ENCODE peak calls at places on chromosomes 3 and 15, in ten cellular contexts. One of them, this sample, is unnamed.

GRCh38 chr15:74869726-74870407 is 3.3 kb downstream of the SCAMP2 start:
- DNase-seq in MM.1S: peak; percentile 30
- DNase-seq in lung: peak; percentile 69
- DNase-seq in colonic mucosa: peak; percentile 83
- DNase-seq in body of pancreas: peak; percentile 33
- DNase-seq in pancreas: no peak
- DNase-seq in neuronal stem cell: no peak
- DNase-seq in cardiac muscle cell: no peak
- DNase-seq in naive thymus-derived CD4-positive, alpha-beta T cell: no peak
- DNase-seq in CD4-positive, CD25-positive, alpha-beta regulatory T cell: peak; percentile 72
- DNase-seq in this sample: no peak

GRCh38 chr3:11660242-11660641 is 16.5 kb upstream of the VGLL4 start:
- DNase-seq in lung: no peak
- DNase-seq in naive thymus-derived CD4-positive, alpha-beta T cell: no peak
- DNase-seq in body of pancreas: peak; percentile 85
- DNase-seq in colonic mucosa: peak; percentile 50
- DNase-seq in cardiac muscle cell: no peak
- DNase-seq in MM.1S: no peak
- DNase-seq in pancreas: peak; percentile 60
- DNase-seq in neuronal stem cell: no peak
- DNase-seq in CD4-positive, CD25-positive, alpha-beta regulatory T cell: no peak
- DNase-seq in this sample: no peak

GRCh38 chr3:161964856-161965255 is 468.2 kb downstream of the OTOL1 start:
- DNase-seq in body of pancreas: no peak
- DNase-seq in neuronal stem cell: no peak
- DNase-seq in pancreas: no peak
- DNase-seq in MM.1S: no peak
- DNase-seq in CD4-positive, CD25-positive, alpha-beta regulatory T cell: no peak
- DNase-seq in lung: no peak
- DNase-seq in naive thymus-derived CD4-positive, alpha-beta T cell: no peak
- DNase-seq in colonic mucosa: no peak
- DNase-seq in cardiac muscle cell: no peak
- DNase-seq in this sample: no peak

GRCh38 chr3:126353694-126354321 is 3.4 kb downstream of the KLF15 start:
- DNase-seq in MM.1S: peak; percentile 5
- DNase-seq in CD4-positive, CD25-positive, alpha-beta regulatory T cell: no peak
- DNase-seq in pancreas: peak; percentile 54
- DNase-seq in lung: no peak
- DNase-seq in body of pancreas: no peak
- DNase-seq in neuronal stem cell: no peak
- DNase-seq in naive thymus-derived CD4-positive, alpha-beta T cell: no peak
- DNase-seq in cardiac muscle cell: no peak
- DNase-seq in colonic mucosa: no peak
- DNase-seq in this sample: no peak

GRCh38 chr3:117735481-117736101 is 1026.0 kb downstream of the TUSC7 start:
- DNase-seq in neuronal stem cell: no peak
- DNase-seq in CD4-positive, CD25-positive, alpha-beta regulatory T cell: no peak
- DNase-seq in naive thymus-derived CD4-positive, alpha-beta T cell: no peak
- DNase-seq in pancreas: no peak
- DNase-seq in lung: no peak
- DNase-seq in colonic mucosa: no peak
- DNase-seq in body of pancreas: no peak
- DNase-seq in MM.1S: no peak
- DNase-seq in cardiac muscle cell: no peak
- DNase-seq in this sample: peak; percentile 59

GRCh38 chr3:133386876-133387275 is 13.0 kb upstream of the BFSP2 start:
- DNase-seq in colonic mucosa: no peak
- DNase-seq in MM.1S: no peak
- DNase-seq in cardiac muscle cell: no peak
- DNase-seq in CD4-positive, CD25-positive, alpha-beta regulatory T cell: no peak
- DNase-seq in naive thymus-derived CD4-positive, alpha-beta T cell: no peak
- DNase-seq in body of pancreas: no peak
- DNase-seq in neuronal stem cell: no peak
- DNase-seq in pancreas: no peak
- DNase-seq in lung: no peak
- DNase-seq in this sample: no peak

GRCh38 chr3:70972855-70973254 is 610.7 kb downstream of the FOXP1 start:
- DNase-seq in lung: no peak
- DNase-seq in cardiac muscle cell: no peak
- DNase-seq in body of pancreas: no peak
- DNase-seq in CD4-positive, CD25-positive, alpha-beta regulatory T cell: no peak
- DNase-seq in naive thymus-derived CD4-positive, alpha-beta T cell: no peak
- DNase-seq in neuronal stem cell: no peak
- DNase-seq in colonic mucosa: no peak
- DNase-seq in MM.1S: no peak
- DNase-seq in pancreas: no peak
- DNase-seq in this sample: no peak

GRCh38 chr3:49671291-49672288 is 2.6 kb upstream of the APEH start:
- DNase-seq in naive thymus-derived CD4-positive, alpha-beta T cell: peak; percentile 44
- DNase-seq in colonic mucosa: peak; percentile 72
- DNase-seq in neuronal stem cell: peak; percentile 64
- DNase-seq in CD4-positive, CD25-positive, alpha-beta regulatory T cell: peak; percentile 76
- DNase-seq in MM.1S: peak; percentile 71
- DNase-seq in pancreas: peak; percentile 83
- DNase-seq in lung: peak; percentile 74
- DNase-seq in body of pancreas: peak; percentile 87
- DNase-seq in cardiac muscle cell: peak; percentile 78
- DNase-seq in this sample: peak; percentile 73

GRCh38 chr3:193929373-193929772 is 206.6 kb upstream of the HES1 start:
- DNase-seq in naive thymus-derived CD4-positive, alpha-beta T cell: no peak
- DNase-seq in colonic mucosa: no peak
- DNase-seq in MM.1S: no peak
- DNase-seq in neuronal stem cell: no peak
- DNase-seq in cardiac muscle cell: no peak
- DNase-seq in lung: no peak
- DNase-seq in body of pancreas: no peak
- DNase-seq in pancreas: no peak
- DNase-seq in CD4-positive, CD25-positive, alpha-beta regulatory T cell: no peak
- DNase-seq in this sample: no peak

GRCh38 chr3:78003090-78003489 is 963.2 kb downstream of the ROBO2 start:
- DNase-seq in body of pancreas: no peak
- DNase-seq in pancreas: peak; percentile 4
- DNase-seq in colonic mucosa: no peak
- DNase-seq in CD4-positive, CD25-positive, alpha-beta regulatory T cell: no peak
- DNase-seq in neuronal stem cell: no peak
- DNase-seq in lung: no peak
- DNase-seq in MM.1S: no peak
- DNase-seq in cardiac muscle cell: no peak
- DNase-seq in naive thymus-derived CD4-positive, alpha-beta T cell: no peak
- DNase-seq in this sample: no peak

GRCh38 chr3:187935623-187936156 is 190.4 kb upstream of the BCL6 start:
- DNase-seq in pancreas: no peak
- DNase-seq in cardiac muscle cell: no peak
- DNase-seq in lung: no peak
- DNase-seq in naive thymus-derived CD4-positive, alpha-beta T cell: no peak
- DNase-seq in colonic mucosa: no peak
- DNase-seq in CD4-positive, CD25-positive, alpha-beta regulatory T cell: peak; percentile 66
- DNase-seq in MM.1S: peak; percentile 80
- DNase-seq in body of pancreas: no peak
- DNase-seq in neuronal stem cell: no peak
- DNase-seq in this sample: no peak

GRCh38 chr15:89671687-89672086 is 7.5 kb downstream of the PLIN1 start:
- DNase-seq in colonic mucosa: no peak
- DNase-seq in CD4-positive, CD25-positive, alpha-beta regulatory T cell: no peak
- DNase-seq in neuronal stem cell: no peak
- DNase-seq in pancreas: no peak
- DNase-seq in naive thymus-derived CD4-positive, alpha-beta T cell: no peak
- DNase-seq in cardiac muscle cell: no peak
- DNase-seq in lung: no peak
- DNase-seq in MM.1S: no peak
- DNase-seq in body of pancreas: no peak
- DNase-seq in this sample: no peak

GRCh38 chr3:76436895-76437294 is 603.0 kb upstream of the ROBO2 start:
- DNase-seq in MM.1S: no peak
- DNase-seq in naive thymus-derived CD4-positive, alpha-beta T cell: no peak
- DNase-seq in cardiac muscle cell: no peak
- DNase-seq in CD4-positive, CD25-positive, alpha-beta regulatory T cell: no peak
- DNase-seq in body of pancreas: no peak
- DNase-seq in pancreas: no peak
- DNase-seq in lung: no peak
- DNase-seq in colonic mucosa: no peak
- DNase-seq in neuronal stem cell: no peak
- DNase-seq in this sample: no peak

GRCh38 chr15:38253448-38253847 is 812 bp downstream of the SPRED1 start:
- DNase-seq in CD4-positive, CD25-positive, alpha-beta regulatory T cell: peak; percentile 4
- DNase-seq in neuronal stem cell: peak; percentile 29
- DNase-seq in cardiac muscle cell: no peak
- DNase-seq in lung: no peak
- DNase-seq in pancreas: no peak
- DNase-seq in body of pancreas: peak; percentile 14
- DNase-seq in colonic mucosa: peak; percentile 32
- DNase-seq in naive thymus-derived CD4-positive, alpha-beta T cell: no peak
- DNase-seq in MM.1S: no peak
- DNase-seq in this sample: peak; percentile 73

GRCh38 chr3:8853081-8853480 is 83.7 kb upstream of the OXTR start:
- DNase-seq in colonic mucosa: no peak
- DNase-seq in MM.1S: no peak
- DNase-seq in body of pancreas: no peak
- DNase-seq in cardiac muscle cell: no peak
- DNase-seq in CD4-positive, CD25-positive, alpha-beta regulatory T cell: no peak
- DNase-seq in pancreas: no peak
- DNase-seq in lung: no peak
- DNase-seq in naive thymus-derived CD4-positive, alpha-beta T cell: no peak
- DNase-seq in neuronal stem cell: no peak
- DNase-seq in this sample: no peak

GRCh38 chr15:66288796-66289195 is 4.6 kb upstream of the DIS3L start:
- DNase-seq in colonic mucosa: no peak
- DNase-seq in naive thymus-derived CD4-positive, alpha-beta T cell: no peak
- DNase-seq in body of pancreas: no peak
- DNase-seq in pancreas: no peak
- DNase-seq in neuronal stem cell: no peak
- DNase-seq in lung: no peak
- DNase-seq in CD4-positive, CD25-positive, alpha-beta regulatory T cell: no peak
- DNase-seq in MM.1S: no peak
- DNase-seq in cardiac muscle cell: no peak
- DNase-seq in this sample: no peak

GRCh38 chr3:60250210-60250609 is 1001.0 kb downstream of the FHIT start:
- DNase-seq in cardiac muscle cell: no peak
- DNase-seq in MM.1S: no peak
- DNase-seq in naive thymus-derived CD4-positive, alpha-beta T cell: no peak
- DNase-seq in CD4-positive, CD25-positive, alpha-beta regulatory T cell: no peak
- DNase-seq in lung: no peak
- DNase-seq in colonic mucosa: no peak
- DNase-seq in neuronal stem cell: no peak
- DNase-seq in body of pancreas: no peak
- DNase-seq in pancreas: no peak
- DNase-seq in this sample: no peak

GRCh38 chr3:65883614-65884013 is 155.1 kb downstream of the MAGI1 start:
- DNase-seq in CD4-positive, CD25-positive, alpha-beta regulatory T cell: no peak
- DNase-seq in MM.1S: no peak
- DNase-seq in lung: no peak
- DNase-seq in cardiac muscle cell: no peak
- DNase-seq in naive thymus-derived CD4-positive, alpha-beta T cell: no peak
- DNase-seq in colonic mucosa: peak; percentile 53
- DNase-seq in pancreas: no peak
- DNase-seq in body of pancreas: peak; percentile 41
- DNase-seq in neuronal stem cell: no peak
- DNase-seq in this sample: no peak

GRCh38 chr3:189049458-189050231 is 122.1 kb upstream of the TPRG1 start:
- DNase-seq in colonic mucosa: no peak
- DNase-seq in cardiac muscle cell: no peak
- DNase-seq in body of pancreas: no peak
- DNase-seq in MM.1S: peak; percentile 77
- DNase-seq in neuronal stem cell: no peak
- DNase-seq in CD4-positive, CD25-positive, alpha-beta regulatory T cell: peak; percentile 81
- DNase-seq in lung: no peak
- DNase-seq in pancreas: no peak
- DNase-seq in naive thymus-derived CD4-positive, alpha-beta T cell: no peak
- DNase-seq in this sample: no peak

GRCh38 chr3:36606871-36607765 is 157.2 kb downstream of the DCLK3 start:
- DNase-seq in cardiac muscle cell: no peak
- DNase-seq in pancreas: no peak
- DNase-seq in colonic mucosa: no peak
- DNase-seq in neuronal stem cell: no peak
- DNase-seq in naive thymus-derived CD4-positive, alpha-beta T cell: no peak
- DNase-seq in MM.1S: no peak
- DNase-seq in CD4-positive, CD25-positive, alpha-beta regulatory T cell: no peak
- DNase-seq in body of pancreas: no peak
- DNase-seq in lung: no peak
- DNase-seq in this sample: no peak

GRCh38 chr15:95296626-95297025 is 1033.9 kb upstream of the NR2F2 start:
- DNase-seq in CD4-positive, CD25-positive, alpha-beta regulatory T cell: no peak
- DNase-seq in cardiac muscle cell: peak; percentile 51
- DNase-seq in naive thymus-derived CD4-positive, alpha-beta T cell: no peak
- DNase-seq in colonic mucosa: no peak
- DNase-seq in MM.1S: no peak
- DNase-seq in neuronal stem cell: no peak
- DNase-seq in body of pancreas: no peak
- DNase-seq in lung: no peak
- DNase-seq in pancreas: no peak
- DNase-seq in this sample: no peak

GRCh38 chr3:9903238-9903624 is 583 bp downstream of the IL17RE start:
- DNase-seq in naive thymus-derived CD4-positive, alpha-beta T cell: no peak
- DNase-seq in cardiac muscle cell: no peak
- DNase-seq in body of pancreas: no peak
- DNase-seq in pancreas: no peak
- DNase-seq in neuronal stem cell: no peak
- DNase-seq in CD4-positive, CD25-positive, alpha-beta regulatory T cell: no peak
- DNase-seq in colonic mucosa: no peak
- DNase-seq in MM.1S: no peak
- DNase-seq in lung: no peak
- DNase-seq in this sample: no peak
- H3K27ac ChIP-seq in naive thymus-derived CD4-positive, alpha-beta T cell: no peak overlapping the region
- H3K27ac ChIP-seq in cardiac muscle cell: no peak overlapping the region
- H3K27ac ChIP-seq in body of pancreas: peak overlapping the region; percentile 71
- H3K27ac ChIP-seq in pancreas: peak overlapping the region; percentile 66
- H3K27ac ChIP-seq in neuronal stem cell: no peak overlapping the region
- H3K27ac ChIP-seq in CD4-positive, CD25-positive, alpha-beta regulatory T cell: no peak overlapping the region
- H3K27ac ChIP-seq in colonic mucosa: peak overlapping the region; percentile 97
- H3K27ac ChIP-seq in MM.1S: no peak overlapping the region
- H3K27ac ChIP-seq in lung: no peak overlapping the region
- H3K27ac ChIP-seq in this sample: peak overlapping the region; percentile 71

GRCh38 chr3:14278265-14278798 is 99.7 kb downstream of the LSM3 start:
- DNase-seq in cardiac muscle cell: no peak
- DNase-seq in pancreas: no peak
- DNase-seq in CD4-positive, CD25-positive, alpha-beta regulatory T cell: no peak
- DNase-seq in naive thymus-derived CD4-positive, alpha-beta T cell: no peak
- DNase-seq in body of pancreas: no peak
- DNase-seq in lung: no peak
- DNase-seq in colonic mucosa: no peak
- DNase-seq in MM.1S: no peak
- DNase-seq in neuronal stem cell: no peak
- DNase-seq in this sample: no peak
- H3K27ac ChIP-seq in cardiac muscle cell: no peak overlapping the region
- H3K27ac ChIP-seq in pancreas: no peak overlapping the region
- H3K27ac ChIP-seq in CD4-positive, CD25-positive, alpha-beta regulatory T cell: no peak overlapping the region
- H3K27ac ChIP-seq in naive thymus-derived CD4-positive, alpha-beta T cell: no peak overlapping the region
- H3K27ac ChIP-seq in body of pancreas: no peak overlapping the region
- H3K27ac ChIP-seq in lung: no peak overlapping the region
- H3K27ac ChIP-seq in colonic mucosa: no peak overlapping the region
- H3K27ac ChIP-seq in MM.1S: no peak overlapping the region
- H3K27ac ChIP-seq in neuronal stem cell: no peak overlapping the region
- H3K27ac ChIP-seq in this sample: no peak overlapping the region

GRCh38 chr3:69250014-69250413 is 127.6 kb upstream of the LMOD3 start:
- DNase-seq in colonic mucosa: peak; percentile 91
- DNase-seq in neuronal stem cell: peak; percentile 69
- DNase-seq in body of pancreas: peak; percentile 50
- DNase-seq in pancreas: peak; percentile 22
- DNase-seq in lung: no peak
- DNase-seq in MM.1S: no peak
- DNase-seq in naive thymus-derived CD4-positive, alpha-beta T cell: no peak
- DNase-seq in CD4-positive, CD25-positive, alpha-beta regulatory T cell: peak; percentile 95
- DNase-seq in cardiac muscle cell: peak; percentile 85
- DNase-seq in this sample: no peak
- H3K27ac ChIP-seq in colonic mucosa: peak overlapping the region; percentile 54
- H3K27ac ChIP-seq in neuronal stem cell: no peak overlapping the region
- H3K27ac ChIP-seq in body of pancreas: peak overlapping the region; percentile 67
- H3K27ac ChIP-seq in pancreas: peak overlapping the region; percentile 71
- H3K27ac ChIP-seq in lung: no peak overlapping the region
- H3K27ac ChIP-seq in MM.1S: no peak overlapping the region
- H3K27ac ChIP-seq in naive thymus-derived CD4-positive, alpha-beta T cell: peak overlapping the region; percentile 17
- H3K27ac ChIP-seq in CD4-positive, CD25-positive, alpha-beta regulatory T cell: no peak overlapping the region
- H3K27ac ChIP-seq in cardiac muscle cell: peak overlapping the region; percentile 91
- H3K27ac ChIP-seq in this sample: no peak overlapping the region

GRCh38 chr3:159947220-159947619 is 41.4 kb upstream of the IL12A start:
- DNase-seq in colonic mucosa: no peak
- DNase-seq in pancreas: no peak
- DNase-seq in cardiac muscle cell: no peak
- DNase-seq in CD4-positive, CD25-positive, alpha-beta regulatory T cell: no peak
- DNase-seq in lung: no peak
- DNase-seq in body of pancreas: no peak
- DNase-seq in MM.1S: no peak
- DNase-seq in naive thymus-derived CD4-positive, alpha-beta T cell: no peak
- DNase-seq in neuronal stem cell: no peak
- DNase-seq in this sample: no peak
- H3K27ac ChIP-seq in colonic mucosa: no peak overlapping the region
- H3K27ac ChIP-seq in pancreas: no peak overlapping the region
- H3K27ac ChIP-seq in cardiac muscle cell: no peak overlapping the region
- H3K27ac ChIP-seq in CD4-positive, CD25-positive, alpha-beta regulatory T cell: no peak overlapping the region
- H3K27ac ChIP-seq in lung: no peak overlapping the region
- H3K27ac ChIP-seq in body of pancreas: no peak overlapping the region
- H3K27ac ChIP-seq in MM.1S: no peak overlapping the region
- H3K27ac ChIP-seq in naive thymus-derived CD4-positive, alpha-beta T cell: no peak overlapping the region
- H3K27ac ChIP-seq in neuronal stem cell: no peak overlapping the region
- H3K27ac ChIP-seq in this sample: no peak overlapping the region